ENCODE peak calls at places on chromosomes 4 and X, in six cellular contexts. One of them, this sample, is unnamed.

GRCh38 chrX:15948318-15948660 is 93.7 kb upstream of the AP1S2 start:
- DNase-seq in cerebellum: no peak
- DNase-seq in T-helper 1 cell: no peak
- DNase-seq in hypothalamus: no peak
- DNase-seq in Right ventricle myocardium superior: no peak
- DNase-seq in stimulated activated CD4-positive, alpha-beta T cell treated with anti-CD3 and anti-CD28 coated beads, Interleukin-2, amount 100 ng/mL, for 24 hours: no peak
- DNase-seq in this sample: no peak

GRCh38 chr4:105433421-105433820 is 40.4 kb downstream of the PPA2 start:
- DNase-seq in T-helper 1 cell: no peak
- DNase-seq in hypothalamus: no peak
- DNase-seq in stimulated activated CD4-positive, alpha-beta T cell treated with anti-CD3 and anti-CD28 coated beads, Interleukin-2, amount 100 ng/mL, for 24 hours: no peak
- DNase-seq in Right ventricle myocardium superior: no peak
- DNase-seq in cerebellum: no peak
- DNase-seq in this sample: no peak

GRCh38 chr4:166902941-166903340 is 331.4 kb downstream of the SPOCK3 start:
- DNase-seq in T-helper 1 cell: no peak
- DNase-seq in stimulated activated CD4-positive, alpha-beta T cell treated with anti-CD3 and anti-CD28 coated beads, Interleukin-2, amount 100 ng/mL, for 24 hours: no peak
- DNase-seq in hypothalamus: no peak
- DNase-seq in cerebellum: no peak
- DNase-seq in Right ventricle myocardium superior: no peak
- DNase-seq in this sample: no peak

GRCh38 chr4:88356771-88357170 is 21.9 kb upstream of the HERC6 start:
- DNase-seq in hypothalamus: no peak
- DNase-seq in T-helper 1 cell: no peak
- DNase-seq in cerebellum: no peak
- DNase-seq in Right ventricle myocardium superior: no peak
- DNase-seq in stimulated activated CD4-positive, alpha-beta T cell treated with anti-CD3 and anti-CD28 coated beads, Interleukin-2, amount 100 ng/mL, for 24 hours: no peak
- DNase-seq in this sample: no peak

GRCh38 chrX:148500428-148501120 is at the start of gene AFF2:
- DNase-seq in cerebellum: peak; percentile 47
- DNase-seq in Right ventricle myocardium superior: peak; percentile 42
- DNase-seq in stimulated activated CD4-positive, alpha-beta T cell treated with anti-CD3 and anti-CD28 coated beads, Interleukin-2, amount 100 ng/mL, for 24 hours: peak; percentile 54
- DNase-seq in hypothalamus: peak; percentile 0
- DNase-seq in T-helper 1 cell: no peak
- DNase-seq in this sample: no peak

GRCh38 chr4:67714955-67715354 is 14.0 kb upstream of the UBA6 start:
- DNase-seq in hypothalamus: no peak
- DNase-seq in cerebellum: no peak
- DNase-seq in T-helper 1 cell: no peak
- DNase-seq in Right ventricle myocardium superior: no peak
- DNase-seq in stimulated activated CD4-positive, alpha-beta T cell treated with anti-CD3 and anti-CD28 coated beads, Interleukin-2, amount 100 ng/mL, for 24 hours: no peak
- DNase-seq in this sample: no peak

GRCh38 chr4:27048350-27049100 is 187.9 kb downstream of the STIM2 start:
- DNase-seq in hypothalamus: no peak
- DNase-seq in T-helper 1 cell: no peak
- DNase-seq in Right ventricle myocardium superior: no peak
- DNase-seq in cerebellum: peak; percentile 44
- DNase-seq in stimulated activated CD4-positive, alpha-beta T cell treated with anti-CD3 and anti-CD28 coated beads, Interleukin-2, amount 100 ng/mL, for 24 hours: no peak
- DNase-seq in this sample: no peak

GRCh38 chr4:10960386-10960785 is 275.8 kb upstream of the CLNK start:
- DNase-seq in stimulated activated CD4-positive, alpha-beta T cell treated with anti-CD3 and anti-CD28 coated beads, Interleukin-2, amount 100 ng/mL, for 24 hours: no peak
- DNase-seq in T-helper 1 cell: no peak
- DNase-seq in cerebellum: no peak
- DNase-seq in hypothalamus: no peak
- DNase-seq in Right ventricle myocardium superior: no peak
- DNase-seq in this sample: no peak

GRCh38 chrX:16873106-16873505 is 2.9 kb upstream of the RBBP7 start:
- DNase-seq in cerebellum: no peak
- DNase-seq in stimulated activated CD4-positive, alpha-beta T cell treated with anti-CD3 and anti-CD28 coated beads, Interleukin-2, amount 100 ng/mL, for 24 hours: no peak
- DNase-seq in Right ventricle myocardium superior: no peak
- DNase-seq in hypothalamus: no peak
- DNase-seq in T-helper 1 cell: no peak
- DNase-seq in this sample: no peak

GRCh38 chr4:173509031-173510001 is 20.7 kb downstream of the HAND2 start:
- DNase-seq in cerebellum: peak; percentile 57
- DNase-seq in stimulated activated CD4-positive, alpha-beta T cell treated with anti-CD3 and anti-CD28 coated beads, Interleukin-2, amount 100 ng/mL, for 24 hours: no peak
- DNase-seq in T-helper 1 cell: no peak
- DNase-seq in Right ventricle myocardium superior: peak; percentile 80
- DNase-seq in hypothalamus: no peak
- DNase-seq in this sample: no peak

GRCh38 chr4:6032249-6033244 is 14.3 kb upstream of the C4orf50 start:
- DNase-seq in hypothalamus: peak; percentile 72
- DNase-seq in T-helper 1 cell: no peak
- DNase-seq in Right ventricle myocardium superior: no peak
- DNase-seq in cerebellum: no peak
- DNase-seq in stimulated activated CD4-positive, alpha-beta T cell treated with anti-CD3 and anti-CD28 coated beads, Interleukin-2, amount 100 ng/mL, for 24 hours: no peak
- DNase-seq in this sample: peak; percentile 13

GRCh38 chr4:107261241-107261874 is 225.2 kb upstream of the DKK2 start:
- DNase-seq in cerebellum: no peak
- DNase-seq in T-helper 1 cell: no peak
- DNase-seq in hypothalamus: no peak
- DNase-seq in stimulated activated CD4-positive, alpha-beta T cell treated with anti-CD3 and anti-CD28 coated beads, Interleukin-2, amount 100 ng/mL, for 24 hours: no peak
- DNase-seq in Right ventricle myocardium superior: no peak
- DNase-seq in this sample: no peak

GRCh38 chr4:189374176-189374575 is 566.5 kb upstream of the FRG1 start:
- DNase-seq in cerebellum: no peak
- DNase-seq in hypothalamus: no peak
- DNase-seq in T-helper 1 cell: no peak
- DNase-seq in Right ventricle myocardium superior: no peak
- DNase-seq in stimulated activated CD4-positive, alpha-beta T cell treated with anti-CD3 and anti-CD28 coated beads, Interleukin-2, amount 100 ng/mL, for 24 hours: no peak
- DNase-seq in this sample: no peak

GRCh38 chr4:87120411-87121162 is 99.8 kb downstream of the KLHL8 start:
- DNase-seq in T-helper 1 cell: no peak
- DNase-seq in cerebellum: no peak
- DNase-seq in stimulated activated CD4-positive, alpha-beta T cell treated with anti-CD3 and anti-CD28 coated beads, Interleukin-2, amount 100 ng/mL, for 24 hours: no peak
- DNase-seq in hypothalamus: no peak
- DNase-seq in Right ventricle myocardium superior: peak; percentile 48
- DNase-seq in this sample: peak; percentile 27

GRCh38 chr4:137655286-137655685 is 123.0 kb upstream of the PCDH18 start:
- DNase-seq in hypothalamus: no peak
- DNase-seq in T-helper 1 cell: no peak
- DNase-seq in cerebellum: no peak
- DNase-seq in stimulated activated CD4-positive, alpha-beta T cell treated with anti-CD3 and anti-CD28 coated beads, Interleukin-2, amount 100 ng/mL, for 24 hours: no peak
- DNase-seq in Right ventricle myocardium superior: no peak
- DNase-seq in this sample: no peak

GRCh38 chr4:78720151-78720726 is 55.9 kb upstream of the BMP2K start:
- DNase-seq in Right ventricle myocardium superior: no peak
- DNase-seq in T-helper 1 cell: no peak
- DNase-seq in cerebellum: no peak
- DNase-seq in stimulated activated CD4-positive, alpha-beta T cell treated with anti-CD3 and anti-CD28 coated beads, Interleukin-2, amount 100 ng/mL, for 24 hours: no peak
- DNase-seq in hypothalamus: no peak
- DNase-seq in this sample: no peak

GRCh38 chr4:115145393-115146160 is 32.2 kb upstream of the NDST4 start:
- DNase-seq in Right ventricle myocardium superior: no peak
- DNase-seq in stimulated activated CD4-positive, alpha-beta T cell treated with anti-CD3 and anti-CD28 coated beads, Interleukin-2, amount 100 ng/mL, for 24 hours: no peak
- DNase-seq in cerebellum: no peak
- DNase-seq in T-helper 1 cell: no peak
- DNase-seq in hypothalamus: no peak
- DNase-seq in this sample: no peak

GRCh38 chr4:2087170-2087569 is 28.0 kb downstream of the NAT8L start:
- DNase-seq in cerebellum: no peak
- DNase-seq in Right ventricle myocardium superior: no peak
- DNase-seq in stimulated activated CD4-positive, alpha-beta T cell treated with anti-CD3 and anti-CD28 coated beads, Interleukin-2, amount 100 ng/mL, for 24 hours: no peak
- DNase-seq in hypothalamus: no peak
- DNase-seq in T-helper 1 cell: no peak
- DNase-seq in this sample: no peak

GRCh38 chrX:25941559-25942250 is 196.4 kb upstream of the MAGEB18 start:
- DNase-seq in stimulated activated CD4-positive, alpha-beta T cell treated with anti-CD3 and anti-CD28 coated beads, Interleukin-2, amount 100 ng/mL, for 24 hours: no peak
- DNase-seq in hypothalamus: no peak
- DNase-seq in Right ventricle myocardium superior: no peak
- DNase-seq in T-helper 1 cell: no peak
- DNase-seq in cerebellum: no peak
- DNase-seq in this sample: no peak

GRCh38 chr4:147332101-147332500 is 148.8 kb upstream of the EDNRA start:
- DNase-seq in Right ventricle myocardium superior: no peak
- DNase-seq in stimulated activated CD4-positive, alpha-beta T cell treated with anti-CD3 and anti-CD28 coated beads, Interleukin-2, amount 100 ng/mL, for 24 hours: no peak
- DNase-seq in cerebellum: no peak
- DNase-seq in T-helper 1 cell: no peak
- DNase-seq in hypothalamus: no peak
- DNase-seq in this sample: no peak

GRCh38 chr4:188221090-188221489 is 81.8 kb downstream of the TRIML1 start:
- DNase-seq in T-helper 1 cell: no peak
- DNase-seq in hypothalamus: no peak
- DNase-seq in Right ventricle myocardium superior: no peak
- DNase-seq in cerebellum: no peak
- DNase-seq in stimulated activated CD4-positive, alpha-beta T cell treated with anti-CD3 and anti-CD28 coated beads, Interleukin-2, amount 100 ng/mL, for 24 hours: no peak
- DNase-seq in this sample: no peak

GRCh38 chrX:69010339-69010738 is 154.9 kb downstream of the PJA1 start:
- DNase-seq in cerebellum: no peak
- DNase-seq in hypothalamus: no peak
- DNase-seq in stimulated activated CD4-positive, alpha-beta T cell treated with anti-CD3 and anti-CD28 coated beads, Interleukin-2, amount 100 ng/mL, for 24 hours: no peak
- DNase-seq in T-helper 1 cell: no peak
- DNase-seq in Right ventricle myocardium superior: no peak
- DNase-seq in this sample: no peak

GRCh38 chr4:121150003-121150402 is 14.1 kb downstream of the TNIP3 start:
- DNase-seq in cerebellum: no peak
- DNase-seq in stimulated activated CD4-positive, alpha-beta T cell treated with anti-CD3 and anti-CD28 coated beads, Interleukin-2, amount 100 ng/mL, for 24 hours: no peak
- DNase-seq in hypothalamus: no peak
- DNase-seq in T-helper 1 cell: no peak
- DNase-seq in Right ventricle myocardium superior: no peak
- DNase-seq in this sample: no peak

GRCh38 chr4:140653718-140654515 is 85.2 kb upstream of the UCP1 start:
- DNase-seq in Right ventricle myocardium superior: no peak
- DNase-seq in stimulated activated CD4-positive, alpha-beta T cell treated with anti-CD3 and anti-CD28 coated beads, Interleukin-2, amount 100 ng/mL, for 24 hours: no peak
- DNase-seq in T-helper 1 cell: no peak
- DNase-seq in cerebellum: no peak
- DNase-seq in hypothalamus: no peak
- DNase-seq in this sample: no peak

GRCh38 chrX:17564689-17565409 is 172.4 kb upstream of the SCML1 start:
- DNase-seq in hypothalamus: no peak
- DNase-seq in cerebellum: peak; percentile 17
- DNase-seq in T-helper 1 cell: no peak
- DNase-seq in stimulated activated CD4-positive, alpha-beta T cell treated with anti-CD3 and anti-CD28 coated beads, Interleukin-2, amount 100 ng/mL, for 24 hours: no peak
- DNase-seq in Right ventricle myocardium superior: peak; percentile 43
- DNase-seq in this sample: no peak

This sample was measured in occipital lobe.